ENCODE peak calls at places on chromosome 1, in ten cellular contexts. One of them, this sample, is unnamed.

GRCh38 chr1:115705085-115706008 is 63.2 kb downstream of the CASQ2 start:
- DNase-seq in GM12865: no peak
- DNase-seq in neural progenitor cell: peak; percentile 16
- DNase-seq in lower leg skin: no peak
- DNase-seq in CD4-positive, alpha-beta T cell: no peak
- DNase-seq in Calu3: no peak
- DNase-seq in foreskin keratinocyte: no peak
- DNase-seq in AG09319: no peak
- DNase-seq in breast epithelium: no peak
- DNase-seq in BJ: no peak
- DNase-seq in this sample: no peak

GRCh38 chr1:6025269-6026094 is 20.2 kb upstream of the KCNAB2 start:
- DNase-seq in Calu3: no peak
- DNase-seq in BJ: no peak
- DNase-seq in CD4-positive, alpha-beta T cell: no peak
- DNase-seq in neural progenitor cell: no peak
- DNase-seq in GM12865: peak; percentile 29
- DNase-seq in AG09319: no peak
- DNase-seq in breast epithelium: peak; percentile 42
- DNase-seq in lower leg skin: no peak
- DNase-seq in foreskin keratinocyte: peak; percentile 53
- DNase-seq in this sample: no peak

GRCh38 chr1:208243851-208244583 is at the start of gene PLXNA2:
- DNase-seq in lower leg skin: peak; percentile 72
- DNase-seq in neural progenitor cell: peak; percentile 91
- DNase-seq in breast epithelium: peak; percentile 66
- DNase-seq in foreskin keratinocyte: no peak
- DNase-seq in CD4-positive, alpha-beta T cell: peak; percentile 64
- DNase-seq in BJ: no peak
- DNase-seq in GM12865: peak; percentile 54
- DNase-seq in AG09319: no peak
- DNase-seq in Calu3: peak; percentile 91
- DNase-seq in this sample: no peak

GRCh38 chr1:145962157-145963102 is 1.9 kb downstream of the ANKRD34A start:
- DNase-seq in breast epithelium: no peak
- DNase-seq in AG09319: no peak
- DNase-seq in lower leg skin: no peak
- DNase-seq in foreskin keratinocyte: no peak
- DNase-seq in CD4-positive, alpha-beta T cell: no peak
- DNase-seq in GM12865: no peak
- DNase-seq in neural progenitor cell: peak; percentile 30
- DNase-seq in Calu3: no peak
- DNase-seq in BJ: no peak
- DNase-seq in this sample: no peak

GRCh38 chr1:201771466-201771865 is 57.5 kb upstream of the IPO9 start:
- DNase-seq in neural progenitor cell: no peak
- DNase-seq in CD4-positive, alpha-beta T cell: no peak
- DNase-seq in AG09319: no peak
- DNase-seq in breast epithelium: no peak
- DNase-seq in lower leg skin: no peak
- DNase-seq in GM12865: no peak
- DNase-seq in foreskin keratinocyte: no peak
- DNase-seq in Calu3: no peak
- DNase-seq in BJ: no peak
- DNase-seq in this sample: no peak

GRCh38 chr1:233367057-233367759 is 39.7 kb downstream of the MAP3K21 start:
- DNase-seq in foreskin keratinocyte: peak; percentile 5
- DNase-seq in Calu3: peak; percentile 64
- DNase-seq in neural progenitor cell: no peak
- DNase-seq in breast epithelium: no peak
- DNase-seq in lower leg skin: no peak
- DNase-seq in GM12865: no peak
- DNase-seq in CD4-positive, alpha-beta T cell: no peak
- DNase-seq in AG09319: peak; percentile 2
- DNase-seq in BJ: peak; percentile 22
- DNase-seq in this sample: peak; percentile 19

GRCh38 chr1:154736840-154737239 is 128.9 kb upstream of the ADAR start:
- DNase-seq in lower leg skin: no peak
- DNase-seq in breast epithelium: no peak
- DNase-seq in CD4-positive, alpha-beta T cell: no peak
- DNase-seq in GM12865: no peak
- DNase-seq in BJ: no peak
- DNase-seq in neural progenitor cell: no peak
- DNase-seq in AG09319: no peak
- DNase-seq in Calu3: no peak
- DNase-seq in foreskin keratinocyte: no peak
- DNase-seq in this sample: no peak

GRCh38 chr1:179824265-179824664 is 53.3 kb downstream of the TOR1AIP2 start:
- DNase-seq in Calu3: no peak
- DNase-seq in foreskin keratinocyte: no peak
- DNase-seq in CD4-positive, alpha-beta T cell: no peak
- DNase-seq in breast epithelium: no peak
- DNase-seq in lower leg skin: no peak
- DNase-seq in BJ: no peak
- DNase-seq in GM12865: no peak
- DNase-seq in AG09319: no peak
- DNase-seq in neural progenitor cell: no peak
- DNase-seq in this sample: no peak

GRCh38 chr1:151166506-151166956 is 587 bp downstream of the SCNM1 start:
- DNase-seq in neural progenitor cell: peak; percentile 67
- DNase-seq in CD4-positive, alpha-beta T cell: no peak
- DNase-seq in GM12865: peak; percentile 40
- DNase-seq in BJ: no peak
- DNase-seq in Calu3: no peak
- DNase-seq in breast epithelium: no peak
- DNase-seq in lower leg skin: no peak
- DNase-seq in foreskin keratinocyte: no peak
- DNase-seq in AG09319: no peak
- DNase-seq in this sample: no peak

GRCh38 chr1:75796376-75797272 is at the start of gene MSH4:
- DNase-seq in neural progenitor cell: no peak
- DNase-seq in CD4-positive, alpha-beta T cell: no peak
- DNase-seq in foreskin keratinocyte: no peak
- DNase-seq in lower leg skin: no peak
- DNase-seq in Calu3: no peak
- DNase-seq in GM12865: peak; percentile 61
- DNase-seq in breast epithelium: no peak
- DNase-seq in BJ: no peak
- DNase-seq in AG09319: no peak
- DNase-seq in this sample: peak; percentile 15

GRCh38 chr1:2230781-2231666 is 2.9 kb downstream of the SKI start:
- DNase-seq in neural progenitor cell: no peak
- DNase-seq in lower leg skin: no peak
- DNase-seq in AG09319: no peak
- DNase-seq in GM12865: peak; percentile 42
- DNase-seq in BJ: no peak
- DNase-seq in breast epithelium: no peak
- DNase-seq in CD4-positive, alpha-beta T cell: peak; percentile 45
- DNase-seq in foreskin keratinocyte: no peak
- DNase-seq in Calu3: no peak
- DNase-seq in this sample: no peak

GRCh38 chr1:237411621-237412020 is 369.6 kb downstream of the RYR2 start:
- DNase-seq in Calu3: peak; percentile 23
- DNase-seq in CD4-positive, alpha-beta T cell: no peak
- DNase-seq in breast epithelium: no peak
- DNase-seq in BJ: no peak
- DNase-seq in AG09319: no peak
- DNase-seq in lower leg skin: no peak
- DNase-seq in foreskin keratinocyte: no peak
- DNase-seq in GM12865: peak; percentile 14
- DNase-seq in neural progenitor cell: no peak
- DNase-seq in this sample: no peak

GRCh38 chr1:113109908-113110554 is 37.0 kb downstream of the LRIG2 start:
- DNase-seq in GM12865: no peak
- DNase-seq in CD4-positive, alpha-beta T cell: no peak
- DNase-seq in breast epithelium: no peak
- DNase-seq in foreskin keratinocyte: no peak
- DNase-seq in neural progenitor cell: no peak
- DNase-seq in lower leg skin: no peak
- DNase-seq in BJ: peak; percentile 93
- DNase-seq in AG09319: peak; percentile 88
- DNase-seq in Calu3: no peak
- DNase-seq in this sample: peak; percentile 56

GRCh38 chr1:7346070-7346596 is 425.0 kb upstream of the VAMP3 start:
- DNase-seq in CD4-positive, alpha-beta T cell: no peak
- DNase-seq in lower leg skin: no peak
- DNase-seq in breast epithelium: no peak
- DNase-seq in GM12865: no peak
- DNase-seq in foreskin keratinocyte: no peak
- DNase-seq in neural progenitor cell: no peak
- DNase-seq in Calu3: no peak
- DNase-seq in AG09319: no peak
- DNase-seq in BJ: no peak
- DNase-seq in this sample: no peak

GRCh38 chr1:66747500-66747899 is 4.8 kb upstream of the DYNLT5 start:
- DNase-seq in foreskin keratinocyte: no peak
- DNase-seq in BJ: peak; percentile 47
- DNase-seq in GM12865: no peak
- DNase-seq in Calu3: no peak
- DNase-seq in AG09319: no peak
- DNase-seq in lower leg skin: no peak
- DNase-seq in neural progenitor cell: no peak
- DNase-seq in breast epithelium: no peak
- DNase-seq in CD4-positive, alpha-beta T cell: no peak
- DNase-seq in this sample: no peak

GRCh38 chr1:190619724-190620123 is 142.1 kb upstream of the BRINP3 start:
- DNase-seq in Calu3: no peak
- DNase-seq in BJ: no peak
- DNase-seq in lower leg skin: no peak
- DNase-seq in AG09319: no peak
- DNase-seq in neural progenitor cell: no peak
- DNase-seq in foreskin keratinocyte: no peak
- DNase-seq in GM12865: no peak
- DNase-seq in breast epithelium: no peak
- DNase-seq in CD4-positive, alpha-beta T cell: no peak
- DNase-seq in this sample: no peak

DNA sequence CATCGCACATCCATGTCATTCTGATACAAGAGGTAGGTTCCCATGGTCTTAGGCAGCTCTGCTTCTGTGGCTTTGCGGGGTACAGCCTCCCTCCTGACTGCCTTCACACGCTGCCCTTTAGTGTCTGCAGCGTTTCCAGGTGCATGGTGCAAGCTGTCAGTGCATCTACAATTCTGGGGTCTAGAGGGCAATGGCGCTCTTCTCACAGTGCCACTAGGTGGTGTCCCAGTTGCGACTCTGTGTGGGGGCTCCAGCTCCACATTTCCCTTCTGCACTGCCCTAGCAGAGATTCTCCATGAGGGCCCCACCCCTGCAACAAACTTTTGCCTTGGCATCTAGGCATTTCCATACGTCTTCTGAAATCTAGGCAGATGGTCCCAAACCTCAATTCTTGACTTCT is 138.2 kb upstream of the BRINP3 start:
- DNase-seq in neural progenitor cell: no peak
- DNase-seq in Calu3: no peak
- DNase-seq in breast epithelium: no peak
- DNase-seq in CD4-positive, alpha-beta T cell: no peak
- DNase-seq in lower leg skin: no peak
- DNase-seq in foreskin keratinocyte: no peak
- DNase-seq in GM12865: peak; percentile 6
- DNase-seq in AG09319: no peak
- DNase-seq in BJ: no peak
- DNase-seq in this sample: no peak
- TF ChIP-seq CTCF in neural progenitor cell: peak; percentile 27
- TF ChIP-seq CTCF in Calu3: no peak
- TF ChIP-seq CTCF in breast epithelium: no peak
- TF ChIP-seq CTCF in CD4-positive, alpha-beta T cell: no peak
- TF ChIP-seq CTCF in lower leg skin: no peak
- TF ChIP-seq CTCF in foreskin keratinocyte: no peak
- TF ChIP-seq CTCF in GM12865: no peak
- TF ChIP-seq CTCF in AG09319: no peak
- TF ChIP-seq CTCF in BJ: no peak
- TF ChIP-seq CTCF in this sample: no peak

DNA sequence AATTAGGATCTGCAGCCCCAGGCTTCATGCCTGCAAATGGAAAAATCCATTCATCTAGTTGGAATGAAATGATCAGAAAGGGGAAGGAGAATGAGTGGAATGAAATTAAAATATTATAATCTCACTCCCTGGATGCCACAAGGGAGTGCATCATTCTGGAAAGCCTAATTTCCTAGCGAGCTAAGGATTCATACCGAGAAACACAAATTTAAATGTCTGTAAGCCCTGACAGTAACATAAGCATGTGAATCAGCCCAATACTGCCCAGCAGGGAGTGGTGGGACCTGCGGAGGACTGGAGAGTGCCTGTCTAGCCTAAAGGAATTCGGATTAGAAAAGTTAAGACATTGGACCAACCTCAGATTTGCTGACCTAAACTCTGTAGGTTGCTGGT is 38.3 kb upstream of the RCAN3 start:
- DNase-seq in foreskin keratinocyte: no peak
- DNase-seq in GM12865: no peak
- DNase-seq in lower leg skin: no peak
- DNase-seq in BJ: peak; percentile 63
- DNase-seq in AG09319: no peak
- DNase-seq in breast epithelium: no peak
- DNase-seq in CD4-positive, alpha-beta T cell: no peak
- DNase-seq in neural progenitor cell: peak; percentile 42
- DNase-seq in Calu3: no peak
- DNase-seq in this sample: no peak
- TF ChIP-seq CTCF in foreskin keratinocyte: no peak
- TF ChIP-seq CTCF in GM12865: no peak
- TF ChIP-seq CTCF in lower leg skin: no peak
- TF ChIP-seq CTCF in BJ: no peak
- TF ChIP-seq CTCF in AG09319: no peak
- TF ChIP-seq CTCF in breast epithelium: no peak
- TF ChIP-seq CTCF in CD4-positive, alpha-beta T cell: no peak
- TF ChIP-seq CTCF in neural progenitor cell: no peak
- TF ChIP-seq CTCF in Calu3: no peak
- TF ChIP-seq CTCF in this sample: no peak

DNA sequence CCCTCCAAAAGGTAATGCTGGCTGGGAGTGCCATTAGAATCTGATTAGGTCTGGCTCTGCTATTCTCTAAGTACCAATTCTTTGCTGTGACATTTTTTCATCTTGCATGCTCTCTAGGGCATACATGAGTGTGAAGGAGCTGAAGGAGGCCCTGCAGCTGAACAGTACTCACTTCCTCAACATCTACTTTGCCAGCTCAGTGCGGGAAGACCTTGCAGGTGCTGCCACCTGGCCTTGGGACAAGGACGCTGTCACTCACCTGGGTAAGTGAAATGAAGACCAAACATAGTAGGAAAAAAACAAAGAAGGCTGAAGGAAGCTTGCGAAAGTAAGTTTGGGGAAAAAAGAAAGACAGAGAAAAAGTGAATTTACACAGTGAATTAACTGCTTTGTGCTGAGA is 207.9 kb downstream of the PAPPA2 start:
- DNase-seq in foreskin keratinocyte: no peak
- DNase-seq in BJ: no peak
- DNase-seq in neural progenitor cell: no peak
- DNase-seq in Calu3: no peak
- DNase-seq in lower leg skin: no peak
- DNase-seq in CD4-positive, alpha-beta T cell: no peak
- DNase-seq in AG09319: no peak
- DNase-seq in breast epithelium: no peak
- DNase-seq in GM12865: no peak
- DNase-seq in this sample: no peak
- TF ChIP-seq CTCF in foreskin keratinocyte: no peak
- TF ChIP-seq CTCF in BJ: no peak
- TF ChIP-seq CTCF in neural progenitor cell: no peak
- TF ChIP-seq CTCF in Calu3: no peak
- TF ChIP-seq CTCF in lower leg skin: no peak
- TF ChIP-seq CTCF in CD4-positive, alpha-beta T cell: no peak
- TF ChIP-seq CTCF in AG09319: no peak
- TF ChIP-seq CTCF in breast epithelium: no peak
- TF ChIP-seq CTCF in GM12865: no peak
- TF ChIP-seq CTCF in this sample: no peak

GRCh38 chr1:56434659-56435202 is 144.6 kb downstream of the PLPP3 start:
- DNase-seq in foreskin keratinocyte: no peak
- DNase-seq in BJ: no peak
- DNase-seq in lower leg skin: no peak
- DNase-seq in breast epithelium: no peak
- DNase-seq in AG09319: no peak
- DNase-seq in GM12865: no peak
- DNase-seq in CD4-positive, alpha-beta T cell: no peak
- DNase-seq in Calu3: no peak
- DNase-seq in neural progenitor cell: no peak
- DNase-seq in this sample: no peak
- TF ChIP-seq CTCF in foreskin keratinocyte: no peak
- TF ChIP-seq CTCF in BJ: peak; percentile 2
- TF ChIP-seq CTCF in lower leg skin: no peak
- TF ChIP-seq CTCF in breast epithelium: no peak
- TF ChIP-seq CTCF in AG09319: no peak
- TF ChIP-seq CTCF in GM12865: no peak
- TF ChIP-seq CTCF in CD4-positive, alpha-beta T cell: no peak
- TF ChIP-seq CTCF in Calu3: no peak
- TF ChIP-seq CTCF in neural progenitor cell: peak; percentile 27
- TF ChIP-seq CTCF in this sample: peak; percentile 20